ENCODE peak calls at places on chromosome 15, in nine cellular contexts. I is heart left ventricle, F is stomach, N is uterus, R is IMR-90, S is gastrocnemius medialis, D is endothelial cell of umbilical vein, E is esophagus squamous epithelium, L is vagina. Z is an unnamed sample. For H3K36me3, the result is how much of the 10 kb centered on the place peaks cover.

GRCh38 chr15:94029495-94029894 is 201.9 kb upstream of the MCTP2 start:
- DNase-seq in I (no peak), F (no peak), N (no peak), R (peak), S (no peak), D (no peak), E (no peak), L (no peak), Z (no peak)

GRCh38 chr15:48313216-48313615 is 18.0 kb upstream of the DUT start:
- DNase-seq in I (no peak), F (no peak), N (no peak), R (no peak), S (no peak), D (no peak), E (no peak), L (no peak), Z (no peak)

GRCh38 chr15:46709461-46709860 is 1007.8 kb upstream of the SEMA6D start:
- DNase-seq in I (no peak), F (no peak), N (no peak), R (no peak), S (no peak), D (no peak), E (no peak), L (no peak), Z (peak)

GRCh38 chr15:71136159-71137137 is 21.2 kb downstream of the THSD4 start:
- DNase-seq in I (peak), F (no peak), N (peak), R (peak), S (no peak), D (peak), E (no peak), L (no peak), Z (no peak)

GRCh38 chr15:88661041-88661765 is 22.4 kb downstream of the ISG20 start:
- DNase-seq in I (no peak), F (no peak), N (no peak), R (peak), S (no peak), D (no peak), E (no peak), L (no peak), Z (no peak)

GRCh38 chr15:31020542-31020941 is 29.1 kb upstream of the MTMR10 start:
- DNase-seq in I (no peak), F (no peak), N (no peak), R (peak), S (no peak), D (peak), E (no peak), L (no peak), Z (no peak)

GRCh38 chr15:59062985-59063384 is 42.0 kb upstream of the CCNB2 start:
- DNase-seq in I (no peak), F (no peak), N (no peak), R (no peak), S (no peak), D (no peak), E (no peak), L (no peak), Z (no peak)

GRCh38 chr15:88090406-88091085 is 166.0 kb downstream of the NTRK3 start:
- DNase-seq in I (peak), F (no peak), N (no peak), R (no peak), S (no peak), D (no peak), E (no peak), L (no peak), Z (no peak)

GRCh38 chr15:63371297-63371918 is 10.2 kb downstream of the CA12 start:
- DNase-seq in I (no peak), F (no peak), N (peak), R (peak), S (no peak), D (no peak), E (no peak), L (no peak), Z (no peak)

GRCh38 chr15:58243083-58243482 is 104.9 kb downstream of the AQP9 start:
- DNase-seq in I (no peak), F (no peak), N (no peak), R (no peak), S (no peak), D (no peak), E (no peak), L (no peak), Z (no peak)

GRCh38 chr15:50302581-50302980 is 37.1 kb upstream of the HDC start:
- DNase-seq in I (no peak), F (no peak), N (no peak), R (no peak), S (no peak), D (no peak), E (no peak), L (no peak), Z (no peak)

GRCh38 chr15:94602771-94603474 is 371.6 kb downstream of the MCTP2 start:
- DNase-seq in I (no peak), F (no peak), N (no peak), R (no peak), S (no peak), D (peak), E (no peak), L (no peak), Z (no peak)

GRCh38 chr15:63630036-63630751 is 33.0 kb downstream of the FBXL22 start:
- DNase-seq in I (no peak), F (no peak), N (no peak), R (no peak), S (no peak), D (no peak), E (no peak), L (no peak), Z (no peak)

GRCh38 chr15:76963596-76963995 is 31.3 kb upstream of the PSTPIP1 start:
- DNase-seq in I (no peak), F (no peak), N (no peak), R (no peak), S (no peak), D (no peak), E (no peak), L (no peak), Z (peak)

GRCh38 chr15:25508369-25509002 is 69.7 kb upstream of the UBE3A start:
- DNase-seq in I (no peak), F (no peak), N (no peak), R (peak), S (no peak), D (no peak), E (no peak), L (no peak), Z (no peak)

GRCh38 chr15:92832992-92833438 is 67.1 kb upstream of the CHD2 start:
- DNase-seq in I (no peak), F (no peak), N (no peak), R (peak), S (no peak), D (peak), E (no peak), L (no peak), Z (no peak)

GRCh38 chr15:92571824-92572223 is 83.8 kb downstream of the FAM174B start:
- DNase-seq in I (no peak), F (no peak), N (no peak), R (no peak), S (no peak), D (no peak), E (no peak), L (peak), Z (no peak)

GRCh38 chr15:69992326-69992725 is 105.4 kb downstream of the TLE3 start:
- DNase-seq in I (no peak), F (no peak), N (no peak), R (no peak), S (no peak), D (no peak), E (no peak), L (no peak), Z (no peak)
- TF ChIP-seq POLR2A in I (no peak), F (no peak), N (no peak), R (no peak), S (no peak), D (no peak), E (no peak), L (no peak), Z (no peak)

DNA sequence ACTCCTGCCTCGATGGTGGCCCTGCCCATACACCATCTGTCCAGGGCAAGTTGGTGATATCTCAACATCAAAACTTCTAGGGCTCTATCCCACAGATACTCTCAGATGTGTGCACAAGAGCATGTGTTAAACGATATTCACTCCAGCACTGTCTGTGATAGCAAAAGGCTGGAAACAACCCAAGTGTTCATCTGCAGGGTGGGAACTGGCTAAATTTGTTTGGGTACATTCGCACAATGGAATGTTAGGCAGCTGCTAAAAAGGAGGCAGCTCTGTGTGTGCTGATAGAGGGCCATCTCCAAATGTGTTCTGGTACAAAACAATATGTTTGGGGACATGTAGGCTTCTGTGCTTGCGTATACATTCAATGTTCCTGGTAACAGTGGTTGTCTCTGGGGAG is 19.8 kb downstream of the IGDCC4 start:
- DNase-seq in I (no peak), F (no peak), N (no peak), R (no peak), S (no peak), D (no peak), E (no peak), L (no peak), Z (no peak)
- TF ChIP-seq CTCF in I (no peak), F (no peak), N (no peak), R (no peak), S (no peak), D (no peak), E (no peak), L (no peak), Z (no peak)

GRCh38 chr15:64760056-64760455 is 15.3 kb downstream of the RBPMS2 start:
- DNase-seq in I (no peak), F (no peak), N (no peak), R (no peak), S (no peak), D (no peak), E (no peak), L (no peak), Z (no peak)
- H3K36me3 ChIP-seq in I (under half), F (under half), N (under half), R (under half), S (under half), D (under half), E (under half), L (under half), Z (under half)

DNA sequence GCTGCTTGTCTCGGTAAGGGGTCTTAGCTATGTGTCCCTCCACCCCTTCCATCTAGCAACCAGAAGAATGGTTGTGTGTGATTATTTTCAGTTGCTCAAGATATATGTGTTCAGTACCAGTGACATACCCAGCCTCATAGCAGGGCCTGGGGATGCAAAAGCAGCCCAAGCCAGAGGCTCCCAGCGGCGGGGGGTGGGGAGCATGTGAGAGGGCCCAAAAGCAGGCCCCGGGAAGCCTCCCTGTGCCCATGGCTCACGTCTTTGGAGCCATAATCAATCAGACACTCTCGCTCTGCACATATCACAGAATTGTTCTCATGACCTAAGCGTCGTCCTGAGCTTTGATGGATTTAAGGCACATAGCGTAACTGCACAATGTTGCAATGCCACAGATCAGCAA is 20.8 kb downstream of the KLHL25 start:
- DNase-seq in I (no peak), F (no peak), N (no peak), R (no peak), S (no peak), D (no peak), E (no peak), L (no peak), Z (no peak)
- TF ChIP-seq POLR2A in I (no peak), F (no peak), N (no peak), R (no peak), S (no peak), D (no peak), E (no peak), L (no peak), Z (no peak)

GRCh38 chr15:72272213-72272996 is at the start of gene PARP6:
- DNase-seq in I (peak), F (peak), N (peak), R (peak), S (peak), D (peak), E (peak), L (peak), Z (peak)
- TF ChIP-seq CTCF in I (peak), F (peak), N (peak), R (peak), S (peak), D (peak), E (peak), L (peak), Z (peak)

GRCh38 chr15:36075333-36075732 is 504.1 kb upstream of the CDIN1 start:
- DNase-seq in I (no peak), F (no peak), N (no peak), R (peak), S (no peak), D (no peak), E (no peak), L (no peak), Z (no peak)
- H3K36me3 ChIP-seq in I (under half), F (under half), N (under half), R (under half), S (under half), D (under half), E (under half), L (under half), Z (under half)

GRCh38 chr15:80684697-80685096 is 10.4 kb upstream of the ABHD17C start:
- DNase-seq in I (no peak), F (no peak), N (no peak), R (no peak), S (no peak), D (no peak), E (no peak), L (no peak), Z (no peak)

GRCh38 chr15:80685628-80686027 is 9.5 kb upstream of the ABHD17C start:
- DNase-seq in I (no peak), F (no peak), N (no peak), R (no peak), S (no peak), D (no peak), E (no peak), L (no peak), Z (no peak)

GRCh38 chr15:80679805-80680175 is 15.3 kb upstream of the ABHD17C start:
- DNase-seq in I (no peak), F (no peak), N (no peak), R (no peak), S (no peak), D (no peak), E (no peak), L (no peak), Z (no peak)

GRCh38 chr15:80679167-80679804 is 15.8 kb upstream of the ABHD17C start:
- DNase-seq in I (no peak), F (no peak), N (no peak), R (no peak), S (no peak), D (no peak), E (no peak), L (no peak), Z (no peak)

GRCh38 chr15:80682201-80682600 is 12.9 kb upstream of the ABHD17C start:
- DNase-seq in I (no peak), F (no peak), N (no peak), R (no peak), S (no peak), D (no peak), E (no peak), L (no peak), Z (no peak)
- TF ChIP-seq POLR2A in I (no peak), F (no peak), N (no peak), R (no peak), S (no peak), D (no peak), E (no peak), L (no peak), Z (no peak)

DNA sequence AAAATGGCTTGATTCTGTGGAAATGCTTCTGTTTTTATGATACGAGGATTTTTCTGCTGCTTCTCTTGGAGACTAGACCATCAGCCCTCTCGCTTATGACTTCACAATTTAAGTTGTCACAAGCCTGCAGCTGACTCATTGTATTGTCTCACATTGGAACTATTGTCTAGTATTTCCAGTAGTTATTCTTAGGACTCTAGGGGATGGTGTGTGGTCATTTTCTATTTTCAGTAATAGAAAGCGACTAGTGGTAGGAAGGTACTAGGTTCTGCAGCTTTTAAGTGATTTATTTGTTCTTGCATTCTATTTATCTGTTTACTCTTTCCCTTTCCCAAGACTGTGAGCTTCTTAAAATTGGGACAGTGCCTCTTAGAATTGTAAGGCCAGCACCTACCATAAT is 66.3 kb upstream of the CRTC3 start:
- DNase-seq in I (peak), F (no peak), N (peak), R (peak), S (peak), D (peak), E (no peak), L (no peak), Z (no peak)
- TF ChIP-seq CTCF in I (peak), F (no peak), N (peak), R (no peak), S (peak), D (no peak), E (no peak), L (no peak), Z (no peak)

GRCh38 chr15:98506711-98507110 is 141.6 kb upstream of the IGF1R start:
- DNase-seq in I (no peak), F (no peak), N (no peak), R (no peak), S (no peak), D (no peak), E (no peak), L (no peak), Z (no peak)
- H3K36me3 ChIP-seq in I (under half), F (under half), N (under half), R (under half), S (under half), D (under half), E (under half), L (under half), Z (under half)

DNA sequence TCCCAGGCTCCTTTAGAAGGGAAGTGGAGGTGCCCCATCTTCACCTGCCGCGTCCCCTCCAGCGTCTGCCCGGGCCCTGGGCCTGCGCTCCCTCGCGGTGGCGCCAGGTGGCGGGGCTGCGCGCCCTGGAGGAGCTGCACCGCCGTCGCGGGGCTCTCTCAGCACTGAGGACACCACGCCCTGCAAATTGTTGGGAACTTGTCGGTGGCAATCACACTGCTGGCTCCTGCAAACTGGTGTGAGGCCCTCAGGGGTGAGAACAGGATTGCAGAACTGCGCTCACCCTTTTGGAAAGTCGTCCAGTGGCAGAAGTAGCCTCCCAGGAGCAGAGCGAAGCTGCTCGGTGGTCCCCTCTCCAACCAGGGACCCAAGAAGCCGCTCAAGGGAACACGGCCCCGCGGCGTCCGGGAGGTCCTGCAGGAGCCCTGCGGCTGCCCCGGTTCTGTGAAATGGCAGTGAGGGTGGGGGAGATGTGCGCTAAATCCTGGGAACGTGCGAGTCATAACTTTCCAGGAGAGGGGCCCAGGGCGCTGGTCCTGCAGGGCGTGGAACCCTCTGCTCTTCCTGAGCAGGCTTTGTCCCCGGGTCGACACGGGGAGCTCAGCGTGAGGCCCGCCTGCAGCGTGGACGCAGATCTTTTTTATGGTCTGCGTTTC is 995 bp upstream of the LRRK1 start:
- DNase-seq in I (peak), F (peak), N (peak), R (peak), S (peak), D (peak), E (no peak), L (no peak), Z (peak)
- TF ChIP-seq POLR2A in I (no peak), F (no peak), N (no peak), R (no peak), S (no peak), D (no peak), E (peak), L (no peak), Z (peak)

Z was measured in body of pancreas.